ENCODE peak calls at places on chromosome 11, in seven cellular contexts. M, T, H, B, O, S and G are unnamed samples.

GRCh38 chr11:9263840-9264380 is 1.2 kb downstream of the DENND5A start:
- DNase-seq in M (no peak), T (no peak), H (no peak), B (no peak), O (no peak), S (peak; percentile 21), G (no peak)

GRCh38 chr11:26960265-26960664 is 33.6 kb upstream of the FIBIN start:
- DNase-seq in M (no peak), T (no peak), H (no peak), B (no peak), O (no peak), S (no peak), G (no peak)

GRCh38 chr11:60767388-60767811 is 10.7 kb downstream of the MS4A15 start:
- DNase-seq in M (peak; percentile 46), T (no peak), H (peak; percentile 45), B (no peak), O (no peak), S (no peak), G (no peak)

GRCh38 chr11:62889484-62890437 is 9.1 kb downstream of the SLC3A2 start:
- DNase-seq in M (peak; percentile 84), T (no peak), H (no peak), B (peak; percentile 51), O (no peak), S (no peak), G (peak; percentile 83)

GRCh38 chr11:66727282-66727882 is 1.6 kb downstream of the SPTBN2 start:
- DNase-seq in M (peak; percentile 49), T (no peak), H (no peak), B (peak; percentile 2), O (no peak), S (no peak), G (no peak)

GRCh38 chr11:125082611-125083311 is 19.7 kb downstream of the SLC37A2 start:
- DNase-seq in M (peak; percentile 80), T (no peak), H (no peak), B (peak; percentile 61), O (no peak), S (no peak), G (peak; percentile 73)

GRCh38 chr11:61683961-61684869 is 4.0 kb downstream of the DAGLA start:
- DNase-seq in M (no peak), T (no peak), H (no peak), B (no peak), O (no peak), S (no peak), G (no peak)

GRCh38 chr11:113142508-113142907 is 171.9 kb upstream of the TTC12 start:
- DNase-seq in M (no peak), T (no peak), H (no peak), B (no peak), O (no peak), S (no peak), G (no peak)

GRCh38 chr11:27020736-27021135 is 19.9 kb upstream of the BBOX1 start:
- DNase-seq in M (no peak), T (no peak), H (no peak), B (no peak), O (no peak), S (no peak), G (no peak)

GRCh38 chr11:35792148-35792845 is 129.7 kb downstream of the TRIM44 start:
- DNase-seq in M (no peak), T (no peak), H (no peak), B (no peak), O (peak; percentile 37), S (no peak), G (no peak)